ENCODE peak calls at places on chromosome 21, in five cellular contexts. One of them, this sample, is unnamed.
A peak's percentile ranks its signal among the peaks of the same experiment; 100 is the strongest.

GRCh38 chr21:29349702-29350101 is 51.0 kb downstream of the BACH1 start:
- DNase-seq in prostate gland: no peak
- DNase-seq in CD8-positive, alpha-beta T cell: no peak
- DNase-seq in psoas muscle: no peak
- DNase-seq in MM.1S: no peak
- DNase-seq in this sample: no peak

GRCh38 chr21:30340714-30341573 is 3.5 kb upstream of the KRTAP27-1 start:
- DNase-seq in MM.1S: peak; percentile 47
- DNase-seq in prostate gland: peak; percentile 15
- DNase-seq in psoas muscle: peak; percentile 13
- DNase-seq in CD8-positive, alpha-beta T cell: peak; percentile 21
- DNase-seq in this sample: no peak

GRCh38 chr21:10639123-10639522 is 117.7 kb downstream of the TPTE start:
- DNase-seq in CD8-positive, alpha-beta T cell: no peak
- DNase-seq in prostate gland: no peak
- DNase-seq in MM.1S: no peak
- DNase-seq in psoas muscle: no peak
- DNase-seq in this sample: no peak

GRCh38 chr21:28768753-28769152 is 223.9 kb downstream of the LTN1 start:
- DNase-seq in prostate gland: no peak
- DNase-seq in MM.1S: no peak
- DNase-seq in CD8-positive, alpha-beta T cell: no peak
- DNase-seq in psoas muscle: no peak
- DNase-seq in this sample: no peak

GRCh38 chr21:26840912-26841311 is 4.3 kb downstream of the ADAMTS1 start:
- DNase-seq in prostate gland: no peak
- DNase-seq in MM.1S: no peak
- DNase-seq in psoas muscle: peak; percentile 72
- DNase-seq in CD8-positive, alpha-beta T cell: no peak
- DNase-seq in this sample: no peak

GRCh38 chr21:44613386-44614155 is 1.7 kb downstream of the KRTAP10-8 start:
- DNase-seq in prostate gland: no peak
- DNase-seq in CD8-positive, alpha-beta T cell: no peak
- DNase-seq in MM.1S: no peak
- DNase-seq in psoas muscle: no peak
- DNase-seq in this sample: no peak

GRCh38 chr21:28671549-28672195 is 321.0 kb downstream of the LTN1 start:
- DNase-seq in prostate gland: no peak
- DNase-seq in CD8-positive, alpha-beta T cell: no peak
- DNase-seq in psoas muscle: no peak
- DNase-seq in MM.1S: no peak
- DNase-seq in this sample: no peak

GRCh38 chr21:29423051-29423450 is 124.3 kb downstream of the BACH1 start:
- DNase-seq in CD8-positive, alpha-beta T cell: no peak
- DNase-seq in MM.1S: no peak
- DNase-seq in psoas muscle: no peak
- DNase-seq in prostate gland: no peak
- DNase-seq in this sample: no peak

GRCh38 chr21:29481081-29481480 is 182.4 kb downstream of the BACH1 start:
- DNase-seq in prostate gland: no peak
- DNase-seq in psoas muscle: no peak
- DNase-seq in CD8-positive, alpha-beta T cell: no peak
- DNase-seq in MM.1S: no peak
- DNase-seq in this sample: no peak

GRCh38 chr21:40563845-40564717 is 282.9 kb downstream of the DSCAM start:
- DNase-seq in prostate gland: no peak
- DNase-seq in CD8-positive, alpha-beta T cell: no peak
- DNase-seq in MM.1S: no peak
- DNase-seq in psoas muscle: no peak
- DNase-seq in this sample: no peak

GRCh38 chr21:8991968-8992621 is 1529.3 kb upstream of the TPTE start:
- DNase-seq in prostate gland: no peak
- DNase-seq in psoas muscle: no peak
- DNase-seq in MM.1S: no peak
- DNase-seq in CD8-positive, alpha-beta T cell: no peak
- DNase-seq in this sample: no peak

GRCh38 chr21:43269981-43270670 is 101.3 kb downstream of the CRYAA start:
- DNase-seq in prostate gland: no peak
- DNase-seq in MM.1S: no peak
- DNase-seq in psoas muscle: peak; percentile 11
- DNase-seq in CD8-positive, alpha-beta T cell: no peak
- DNase-seq in this sample: no peak

GRCh38 chr21:16534408-16535099 is 804.8 kb downstream of the USP25 start:
- DNase-seq in prostate gland: peak; percentile 48
- DNase-seq in psoas muscle: peak; percentile 75
- DNase-seq in MM.1S: no peak
- DNase-seq in CD8-positive, alpha-beta T cell: no peak
- DNase-seq in this sample: no peak
- H3K4me3 ChIP-seq in prostate gland: peak overlapping the region; percentile 31
- H3K4me3 ChIP-seq in psoas muscle: peak overlapping the region; percentile 74
- H3K4me3 ChIP-seq in MM.1S: no peak overlapping the region
- H3K4me3 ChIP-seq in CD8-positive, alpha-beta T cell: no peak overlapping the region
- H3K4me3 ChIP-seq in this sample: no peak overlapping the region

DNA sequence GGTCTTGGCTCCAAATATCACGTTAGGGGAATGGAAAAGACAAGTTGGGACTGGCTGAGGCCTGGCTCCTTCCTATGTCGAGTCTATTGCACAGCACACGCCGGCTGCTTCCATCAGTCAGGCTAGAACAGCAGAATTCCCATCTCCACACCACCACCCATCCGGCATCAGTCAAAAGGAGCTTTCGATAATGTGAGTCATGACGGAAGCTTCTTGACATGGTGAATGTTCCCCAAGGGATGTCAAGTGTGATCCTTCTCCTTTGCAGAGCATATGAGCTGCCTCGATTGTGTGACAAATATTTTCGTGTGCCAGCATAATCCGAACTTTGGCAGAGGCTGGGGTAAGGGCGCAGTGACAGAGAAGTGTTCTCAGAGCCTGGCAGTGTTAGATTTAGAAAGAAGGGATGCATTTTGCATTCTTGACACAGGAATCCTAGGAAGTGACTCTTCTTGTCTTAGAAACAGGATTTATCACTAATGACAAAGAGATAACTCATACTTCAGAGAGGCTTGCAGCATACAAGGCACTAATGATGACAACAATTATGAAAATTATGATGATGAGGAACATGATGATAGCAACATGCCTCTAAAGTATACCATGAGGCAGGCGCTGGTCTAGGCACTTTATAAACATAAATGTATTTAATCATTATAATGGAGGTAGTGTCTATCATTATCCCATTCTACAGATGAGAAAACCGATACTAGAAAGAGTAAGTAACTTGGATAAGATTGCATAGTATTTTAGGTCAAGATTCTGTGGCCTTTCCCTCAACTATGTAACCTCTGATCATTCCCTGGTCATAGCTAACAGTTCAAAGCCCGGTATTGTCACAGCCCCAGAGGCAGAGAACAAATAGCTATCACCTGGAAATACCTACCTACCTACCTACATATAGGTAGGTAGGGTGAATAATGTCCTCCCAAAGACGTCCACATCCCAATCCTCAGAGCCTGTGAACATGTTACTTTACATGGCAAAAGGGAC is 135.0 kb downstream of the KCNJ6 start:
- DNase-seq in psoas muscle: no peak
- DNase-seq in CD8-positive, alpha-beta T cell: no peak
- DNase-seq in prostate gland: no peak
- DNase-seq in MM.1S: no peak
- DNase-seq in this sample: no peak
- H3K27ac ChIP-seq in psoas muscle: no peak overlapping the region
- H3K27ac ChIP-seq in CD8-positive, alpha-beta T cell: no peak overlapping the region
- H3K27ac ChIP-seq in prostate gland: no peak overlapping the region
- H3K27ac ChIP-seq in MM.1S: no peak overlapping the region
- H3K27ac ChIP-seq in this sample: no peak overlapping the region

GRCh38 chr21:32334980-32335471 is 36.4 kb downstream of the MRAP start:
- DNase-seq in psoas muscle: no peak
- DNase-seq in MM.1S: no peak
- DNase-seq in CD8-positive, alpha-beta T cell: no peak
- DNase-seq in prostate gland: no peak
- DNase-seq in this sample: no peak

GRCh38 chr21:32336711-32337110 is 38.1 kb downstream of the MRAP start:
- DNase-seq in MM.1S: no peak
- DNase-seq in prostate gland: no peak
- DNase-seq in psoas muscle: no peak
- DNase-seq in CD8-positive, alpha-beta T cell: no peak
- DNase-seq in this sample: no peak

GRCh38 chr21:32333953-32334673 is 35.5 kb downstream of the MRAP start:
- DNase-seq in prostate gland: no peak
- DNase-seq in psoas muscle: no peak
- DNase-seq in MM.1S: no peak
- DNase-seq in CD8-positive, alpha-beta T cell: no peak
- DNase-seq in this sample: no peak

GRCh38 chr21:32337206-32337605 is 38.6 kb downstream of the MRAP start:
- DNase-seq in prostate gland: no peak
- DNase-seq in psoas muscle: no peak
- DNase-seq in CD8-positive, alpha-beta T cell: no peak
- DNase-seq in MM.1S: no peak
- DNase-seq in this sample: no peak

DNA sequence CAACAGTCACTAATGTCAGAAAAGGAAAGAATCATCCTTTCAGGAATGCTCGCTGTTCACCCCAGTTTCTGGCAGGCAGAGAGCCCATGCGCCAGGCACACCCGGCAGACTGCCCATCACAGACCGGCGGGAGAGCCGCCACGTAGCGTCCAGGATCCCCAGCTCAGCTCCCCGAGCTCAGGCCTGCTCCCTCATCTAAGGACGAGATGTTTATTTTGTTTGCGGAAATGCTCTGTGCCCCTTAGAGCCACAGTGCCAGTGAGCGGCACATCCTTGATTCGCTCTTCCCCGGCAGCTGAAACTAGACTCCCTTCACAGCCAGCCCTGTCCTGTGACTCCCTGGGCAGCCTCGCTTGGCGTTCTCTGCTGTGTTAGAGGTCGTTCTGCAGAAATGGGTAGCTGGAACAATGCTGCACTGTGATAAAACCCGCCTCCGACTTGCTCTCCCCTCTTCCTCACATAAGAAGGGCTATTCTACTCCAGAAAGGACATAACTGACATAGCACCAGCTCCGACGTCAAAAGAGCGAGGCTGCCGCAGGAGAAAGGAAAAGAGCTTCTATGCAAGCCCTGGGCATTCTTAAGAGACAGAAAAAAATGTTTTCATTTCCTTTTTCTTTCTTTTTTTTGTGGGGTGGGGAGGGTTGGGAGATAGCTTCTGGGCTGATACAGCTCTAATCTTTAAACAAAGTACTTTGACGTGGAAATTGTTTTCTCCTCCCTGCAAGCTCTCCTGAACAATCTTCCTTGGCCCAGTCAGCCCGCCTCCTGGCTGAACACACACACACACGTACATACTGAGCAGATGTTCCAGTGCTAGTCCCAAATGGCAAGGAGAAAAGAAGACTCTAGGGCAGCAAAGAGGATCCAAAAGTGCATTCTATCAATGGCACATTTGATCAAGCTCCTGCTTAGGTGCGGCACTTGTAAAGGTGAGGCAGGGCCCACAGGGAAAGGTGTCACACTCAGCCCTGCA is 37.2 kb downstream of the MRAP start:
- DNase-seq in MM.1S: no peak
- DNase-seq in CD8-positive, alpha-beta T cell: no peak
- DNase-seq in prostate gland: no peak
- DNase-seq in psoas muscle: no peak
- DNase-seq in this sample: no peak
- H3K36me3 ChIP-seq in MM.1S: peaks cover 11% of the 10 kb centered on the region
- H3K36me3 ChIP-seq in CD8-positive, alpha-beta T cell: peaks cover 53% of the 10 kb centered on the region
- H3K36me3 ChIP-seq in prostate gland: peaks cover 3% of the 10 kb centered on the region
- H3K36me3 ChIP-seq in psoas muscle: peaks cover 93% of the 10 kb centered on the region
- H3K36me3 ChIP-seq in this sample: peaks cover 73% of the 10 kb centered on the region

GRCh38 chr21:38913120-38913975 is 107.6 kb downstream of the ETS2 start:
- DNase-seq in MM.1S: no peak
- DNase-seq in CD8-positive, alpha-beta T cell: no peak
- DNase-seq in psoas muscle: peak; percentile 83
- DNase-seq in prostate gland: peak; percentile 87
- DNase-seq in this sample: no peak
- H3K4me3 ChIP-seq in MM.1S: no peak overlapping the region
- H3K4me3 ChIP-seq in CD8-positive, alpha-beta T cell: no peak overlapping the region
- H3K4me3 ChIP-seq in psoas muscle: peak overlapping the region; percentile 48
- H3K4me3 ChIP-seq in prostate gland: no peak overlapping the region
- H3K4me3 ChIP-seq in this sample: no peak overlapping the region

DNA sequence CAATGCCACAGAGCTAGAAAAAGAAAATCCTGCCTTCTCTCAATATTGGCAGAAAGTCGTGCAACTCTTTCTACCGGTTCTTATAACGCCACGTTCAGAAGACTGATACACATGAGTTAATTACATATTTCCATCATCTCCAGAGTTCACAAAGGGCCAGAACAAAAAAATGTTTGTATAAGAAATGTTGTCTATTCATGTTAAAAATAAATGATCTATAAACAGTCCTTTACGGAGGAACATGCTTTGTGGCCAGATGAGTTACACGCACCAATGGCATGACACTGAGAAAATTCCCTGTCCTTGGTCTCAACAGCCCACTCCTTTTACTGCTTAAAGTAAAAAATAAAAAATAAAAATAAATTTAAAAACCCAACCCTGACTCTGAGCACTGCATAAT is 29.5 kb downstream of the C2CD2 start:
- DNase-seq in CD8-positive, alpha-beta T cell: no peak
- DNase-seq in prostate gland: no peak
- DNase-seq in psoas muscle: no peak
- DNase-seq in MM.1S: no peak
- DNase-seq in this sample: no peak
- H3K27ac ChIP-seq in CD8-positive, alpha-beta T cell: no peak overlapping the region
- H3K27ac ChIP-seq in prostate gland: peak overlapping the region; percentile 87
- H3K27ac ChIP-seq in psoas muscle: peak overlapping the region; percentile 68
- H3K27ac ChIP-seq in MM.1S: no peak overlapping the region
- H3K27ac ChIP-seq in this sample: no peak overlapping the region

DNA sequence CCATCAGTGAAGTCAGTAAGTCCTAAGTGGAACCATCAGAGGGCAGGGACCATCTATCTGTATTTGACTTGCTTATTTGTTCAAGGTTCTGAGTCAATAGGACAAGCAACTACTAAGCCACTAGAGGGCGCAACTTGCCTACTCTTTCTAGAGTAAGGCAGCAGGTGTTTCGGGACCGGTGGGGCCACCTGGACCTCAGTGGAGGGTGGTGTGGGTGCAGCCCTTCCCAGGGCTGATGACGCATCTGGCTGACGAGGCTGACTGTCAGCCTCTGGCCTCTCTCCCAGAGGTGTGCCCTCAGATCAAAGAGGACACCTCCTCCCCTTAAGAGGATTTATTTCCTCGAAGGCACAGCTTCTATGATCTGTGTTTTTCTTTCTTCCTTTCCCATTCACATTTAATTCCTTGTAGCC is 6.6 kb downstream of the CBR3 start:
- DNase-seq in psoas muscle: peak; percentile 53
- DNase-seq in prostate gland: peak; percentile 99
- DNase-seq in CD8-positive, alpha-beta T cell: peak; percentile 86
- DNase-seq in MM.1S: peak; percentile 100
- DNase-seq in this sample: peak; percentile 89
- H3K36me3 ChIP-seq in psoas muscle: peaks cover 3% of the 10 kb centered on the region
- H3K36me3 ChIP-seq in prostate gland: peaks cover 1% of the 10 kb centered on the region
- H3K36me3 ChIP-seq in CD8-positive, alpha-beta T cell: no peaks in the 10 kb centered on the region
- H3K36me3 ChIP-seq in MM.1S: no peaks in the 10 kb centered on the region
- H3K36me3 ChIP-seq in this sample: no peaks in the 10 kb centered on the region